ENCODE peak calls at places on chromosomes 12 and 14, in five cellular contexts. One of them, this sample, is unnamed.

GRCh38 chr14:21024668-21025373 is at the start of gene NDRG2:
- DNase-seq in H1: peak
- DNase-seq in NT2/D1: peak
- DNase-seq in GM12878: no peak
- DNase-seq in HepG2: peak
- DNase-seq in this sample: peak

GRCh38 chr14:29668201-29668600 is 259.4 kb downstream of the PRKD1 start:
- DNase-seq in GM12878: no peak
- DNase-seq in H1: no peak
- DNase-seq in HepG2: no peak
- DNase-seq in NT2/D1: no peak
- DNase-seq in this sample: no peak

GRCh38 chr12:110279976-110280783 is 867 bp upstream of the ATP2A2 start:
- DNase-seq in HepG2: no peak
- DNase-seq in NT2/D1: no peak
- DNase-seq in H1: peak
- DNase-seq in GM12878: no peak
- DNase-seq in this sample: no peak

GRCh38 chr14:34711169-34711568 is 3.2 kb downstream of the CFL2 start:
- DNase-seq in NT2/D1: no peak
- DNase-seq in HepG2: no peak
- DNase-seq in H1: no peak
- DNase-seq in GM12878: peak
- DNase-seq in this sample: no peak

GRCh38 chr14:92998957-92999356 is 76.0 kb downstream of the CHGA start:
- DNase-seq in GM12878: no peak
- DNase-seq in NT2/D1: no peak
- DNase-seq in HepG2: no peak
- DNase-seq in H1: no peak
- DNase-seq in this sample: no peak

GRCh38 chr14:100246809-100247428 is 8.0 kb downstream of the YY1 start:
- DNase-seq in HepG2: peak
- DNase-seq in NT2/D1: peak
- DNase-seq in GM12878: no peak
- DNase-seq in H1: no peak
- DNase-seq in this sample: peak

GRCh38 chr12:65594373-65594772 is 229.9 kb upstream of the HMGA2 start:
- DNase-seq in GM12878: no peak
- DNase-seq in NT2/D1: no peak
- DNase-seq in HepG2: no peak
- DNase-seq in H1: no peak
- DNase-seq in this sample: no peak

GRCh38 chr14:104445086-104445485 is 134.5 kb upstream of the C14orf180 start:
- DNase-seq in GM12878: no peak
- DNase-seq in H1: peak
- DNase-seq in NT2/D1: no peak
- DNase-seq in HepG2: no peak
- DNase-seq in this sample: no peak

DNA sequence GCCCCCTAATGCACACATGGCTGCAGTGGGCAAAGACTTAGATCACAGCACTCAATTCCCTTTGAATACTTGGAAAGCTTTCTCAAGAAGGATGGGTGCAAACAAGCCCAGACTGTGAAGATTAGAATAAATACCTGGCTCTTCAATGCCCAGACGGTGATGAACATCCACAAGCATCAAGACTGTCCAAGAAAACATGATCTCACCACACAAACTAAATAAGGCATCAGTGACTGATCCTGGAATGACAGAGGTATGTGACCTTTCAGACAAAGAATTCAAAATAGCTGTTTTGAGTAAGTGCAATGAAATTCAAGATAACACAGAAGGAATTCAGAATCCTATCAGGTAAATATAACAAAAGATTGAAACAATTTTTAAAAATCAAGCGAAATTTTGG is 43.8 kb upstream of the ZDHHC17 start:
- DNase-seq in GM12878: no peak
- DNase-seq in NT2/D1: no peak
- DNase-seq in HepG2: no peak
- DNase-seq in H1: no peak
- DNase-seq in this sample: no peak
- TF ChIP-seq SUZ12 in GM12878: no peak
- TF ChIP-seq SUZ12 in NT2/D1: no peak
- TF ChIP-seq SUZ12 in HepG2: no peak
- TF ChIP-seq SUZ12 in H1: no peak
- TF ChIP-seq SUZ12 in this sample: no peak

DNA sequence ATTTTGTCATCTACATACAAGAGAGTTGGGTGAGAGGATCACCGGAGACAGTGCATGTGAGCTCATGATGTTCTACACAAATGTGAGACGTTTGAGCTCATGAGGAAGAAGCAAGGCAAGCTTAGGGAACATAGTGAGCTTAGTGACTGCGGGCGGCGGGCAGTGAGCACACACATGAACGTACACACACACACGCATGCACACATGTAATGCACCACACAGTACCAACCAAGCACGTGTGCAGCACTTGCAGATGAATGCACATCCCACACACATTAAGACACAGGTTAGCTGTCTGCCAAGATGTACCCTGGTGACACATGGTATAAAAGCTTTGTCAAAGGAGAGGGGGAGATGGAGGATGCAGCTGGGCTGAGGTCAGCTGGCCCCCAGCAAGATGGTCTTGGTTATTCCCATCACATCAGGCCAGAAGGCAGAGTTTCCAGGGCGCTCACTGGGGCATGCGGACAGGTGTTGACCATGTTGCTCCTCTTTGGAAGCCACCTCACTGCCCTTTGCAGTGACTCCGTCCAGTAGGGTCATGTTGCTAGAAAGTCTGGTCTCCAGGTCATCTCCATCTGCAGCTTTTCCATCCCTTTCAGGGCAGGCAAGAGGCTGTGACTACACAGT is 8.7 kb upstream of the CACNA2D4 start:
- DNase-seq in NT2/D1: no peak
- DNase-seq in HepG2: no peak
- DNase-seq in GM12878: no peak
- DNase-seq in H1: peak
- DNase-seq in this sample: no peak
- TF ChIP-seq SUZ12 in NT2/D1: no peak
- TF ChIP-seq SUZ12 in HepG2: no peak
- TF ChIP-seq SUZ12 in GM12878: no peak
- TF ChIP-seq SUZ12 in H1: no peak
- TF ChIP-seq SUZ12 in this sample: no peak

GRCh38 chr12:46555379-46555778 is 182.8 kb upstream of the SLC38A2 start:
- DNase-seq in NT2/D1: no peak
- DNase-seq in HepG2: no peak
- DNase-seq in GM12878: no peak
- DNase-seq in H1: no peak
- DNase-seq in this sample: no peak

GRCh38 chr12:46558696-46559095 is 186.1 kb upstream of the SLC38A2 start:
- DNase-seq in GM12878: no peak
- DNase-seq in H1: no peak
- DNase-seq in NT2/D1: no peak
- DNase-seq in HepG2: no peak
- DNase-seq in this sample: no peak

GRCh38 chr12:46556105-46556559 is 183.6 kb upstream of the SLC38A2 start:
- DNase-seq in GM12878: no peak
- DNase-seq in HepG2: peak
- DNase-seq in H1: no peak
- DNase-seq in NT2/D1: no peak
- DNase-seq in this sample: no peak

GRCh38 chr12:46557539-46558373 is 185.2 kb upstream of the SLC38A2 start:
- DNase-seq in H1: no peak
- DNase-seq in HepG2: no peak
- DNase-seq in NT2/D1: no peak
- DNase-seq in GM12878: no peak
- DNase-seq in this sample: no peak

GRCh38 chr12:46556820-46557524 is 184.4 kb upstream of the SLC38A2 start:
- DNase-seq in GM12878: no peak
- DNase-seq in HepG2: no peak
- DNase-seq in NT2/D1: no peak
- DNase-seq in H1: no peak
- DNase-seq in this sample: no peak
- TF ChIP-seq SUZ12 in GM12878: no peak
- TF ChIP-seq SUZ12 in HepG2: no peak
- TF ChIP-seq SUZ12 in NT2/D1: no peak
- TF ChIP-seq SUZ12 in H1: no peak
- TF ChIP-seq SUZ12 in this sample: no peak

GRCh38 chr14:61653507-61653906 is 41.8 kb upstream of the HIF1A start:
- DNase-seq in GM12878: no peak
- DNase-seq in NT2/D1: no peak
- DNase-seq in HepG2: no peak
- DNase-seq in H1: no peak
- DNase-seq in this sample: no peak

GRCh38 chr14:61655777-61656176 is 39.5 kb upstream of the HIF1A start:
- DNase-seq in H1: no peak
- DNase-seq in NT2/D1: no peak
- DNase-seq in GM12878: no peak
- DNase-seq in HepG2: no peak
- DNase-seq in this sample: no peak

GRCh38 chr14:61659582-61659981 is 35.7 kb upstream of the HIF1A start:
- DNase-seq in H1: no peak
- DNase-seq in GM12878: no peak
- DNase-seq in HepG2: no peak
- DNase-seq in NT2/D1: no peak
- DNase-seq in this sample: no peak

GRCh38 chr14:61654026-61654425 is 41.3 kb upstream of the HIF1A start:
- DNase-seq in NT2/D1: no peak
- DNase-seq in H1: no peak
- DNase-seq in HepG2: no peak
- DNase-seq in GM12878: no peak
- DNase-seq in this sample: no peak

DNA sequence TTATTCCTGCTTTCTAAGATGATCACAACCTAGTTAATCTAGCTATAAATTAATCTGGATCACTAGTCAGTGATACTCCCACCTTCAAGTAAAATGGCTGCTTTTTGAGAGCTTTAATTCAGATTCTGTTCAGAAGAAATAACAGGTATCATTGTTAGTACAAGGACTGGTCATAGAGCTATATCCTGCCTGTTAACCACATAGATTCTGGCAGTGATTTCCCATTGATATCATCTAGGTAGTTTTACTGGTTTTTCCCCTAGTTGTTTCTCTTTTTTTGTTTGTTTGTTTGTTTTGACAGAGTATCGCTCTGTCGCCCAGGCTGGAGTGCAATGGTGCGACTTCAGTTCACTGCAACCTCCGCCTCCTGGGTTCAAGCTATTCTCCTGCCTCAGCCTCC is 39.0 kb upstream of the HIF1A start:
- DNase-seq in HepG2: no peak
- DNase-seq in H1: no peak
- DNase-seq in GM12878: no peak
- DNase-seq in NT2/D1: no peak
- DNase-seq in this sample: no peak
- TF ChIP-seq SUZ12 in HepG2: no peak
- TF ChIP-seq SUZ12 in H1: no peak
- TF ChIP-seq SUZ12 in GM12878: no peak
- TF ChIP-seq SUZ12 in NT2/D1: no peak
- TF ChIP-seq SUZ12 in this sample: no peak

DNA sequence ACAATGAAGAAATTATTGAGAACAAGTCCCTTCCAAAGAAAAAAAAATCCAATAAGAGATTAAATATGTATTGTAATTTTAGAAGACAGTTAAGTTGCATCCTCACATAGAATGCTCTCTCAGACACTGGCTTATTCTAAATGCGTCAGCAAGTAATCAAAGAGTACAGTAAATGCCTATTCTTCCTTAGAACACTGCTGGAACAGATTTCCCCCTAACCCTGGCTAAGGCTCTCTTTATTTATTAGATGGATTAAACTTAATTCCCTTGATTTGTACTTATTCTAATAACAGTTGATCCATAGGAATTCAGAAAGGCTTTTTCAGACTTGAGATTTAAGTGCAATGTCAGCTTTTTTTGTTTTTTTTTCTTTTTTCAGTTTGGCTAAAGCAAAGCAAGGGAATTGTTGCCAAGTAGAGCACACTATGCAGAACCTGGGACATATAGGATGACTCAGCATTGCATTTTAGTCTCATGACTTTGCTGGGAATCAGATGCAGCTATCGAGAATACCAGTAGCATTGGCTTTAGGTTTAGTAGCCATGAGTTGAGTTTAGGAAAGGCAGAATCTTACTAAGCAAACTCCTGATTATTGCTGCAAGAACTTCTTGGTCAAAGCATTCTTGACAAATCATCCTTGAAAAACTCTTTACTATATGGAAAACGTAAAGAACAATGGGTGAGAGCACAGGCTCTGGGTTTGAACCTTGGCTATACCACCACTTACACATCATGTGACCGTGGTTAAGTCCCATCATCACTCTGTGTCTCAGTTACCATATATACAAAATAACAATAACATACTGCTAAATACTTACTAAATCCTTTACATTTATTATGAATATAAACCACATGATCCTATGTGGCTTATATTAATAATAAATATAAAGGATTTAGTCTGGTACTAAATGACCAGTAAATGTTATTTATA is 26.7 kb downstream of the MED21 start:
- DNase-seq in HepG2: no peak
- DNase-seq in NT2/D1: no peak
- DNase-seq in GM12878: no peak
- DNase-seq in H1: no peak
- DNase-seq in this sample: no peak
- TF ChIP-seq SUZ12 in HepG2: no peak
- TF ChIP-seq SUZ12 in NT2/D1: no peak
- TF ChIP-seq SUZ12 in GM12878: no peak
- TF ChIP-seq SUZ12 in H1: no peak
- TF ChIP-seq SUZ12 in this sample: no peak

DNA sequence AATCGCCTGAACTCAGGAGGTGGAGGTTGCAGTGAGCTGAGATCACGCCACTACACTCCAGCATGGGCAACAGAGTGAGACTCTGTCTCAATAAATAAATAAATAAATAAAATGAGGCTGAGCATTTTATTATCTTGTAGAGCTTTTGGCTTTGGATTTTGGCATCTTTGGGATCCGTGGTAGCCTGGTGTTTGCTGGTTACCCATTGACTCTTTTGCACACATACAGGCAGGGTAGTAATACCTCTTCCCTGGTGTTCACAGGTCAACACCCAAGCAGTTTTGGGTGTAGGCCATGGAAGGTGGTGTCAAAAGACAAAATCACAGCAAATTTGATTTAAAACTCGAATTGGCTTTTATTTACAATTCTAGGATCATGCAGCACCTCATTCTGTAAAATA is 27.8 kb downstream of the ACACB start:
- DNase-seq in GM12878: no peak
- DNase-seq in HepG2: no peak
- DNase-seq in H1: no peak
- DNase-seq in NT2/D1: no peak
- DNase-seq in this sample: no peak
- TF ChIP-seq SUZ12 in GM12878: no peak
- TF ChIP-seq SUZ12 in HepG2: no peak
- TF ChIP-seq SUZ12 in H1: no peak
- TF ChIP-seq SUZ12 in NT2/D1: no peak
- TF ChIP-seq SUZ12 in this sample: no peak